ENCODE peak calls at places on chromosome X, in eight cellular contexts. One of them, this sample, is unnamed.

GRCh38 chrX:70755850-70756249 is 152.7 kb downstream of the TEX11 start:
- DNase-seq in activated effector memory CD4-positive, alpha-beta T cell treated with Interleukin-2 at 50 U/mL for 16 hours: peak
- DNase-seq in RWPE1: no peak
- DNase-seq in amygdala: no peak
- DNase-seq in T-helper 2 cell: peak
- DNase-seq in stimulated activated CD4-positive, alpha-beta T cell treated with anti-CD3 and anti-CD28 coated beads, Interleukin-4, amount 100 ng/mL, for 48 hours: peak
- DNase-seq in memory B cell: no peak
- DNase-seq in iris pigment epithelial cell: no peak
- DNase-seq in this sample: peak

GRCh38 chrX:95841863-95842262 is 842.8 kb upstream of the DIAPH2 start:
- DNase-seq in iris pigment epithelial cell: no peak
- DNase-seq in activated effector memory CD4-positive, alpha-beta T cell treated with Interleukin-2 at 50 U/mL for 16 hours: no peak
- DNase-seq in T-helper 2 cell: no peak
- DNase-seq in stimulated activated CD4-positive, alpha-beta T cell treated with anti-CD3 and anti-CD28 coated beads, Interleukin-4, amount 100 ng/mL, for 48 hours: no peak
- DNase-seq in RWPE1: no peak
- DNase-seq in memory B cell: no peak
- DNase-seq in amygdala: no peak
- DNase-seq in this sample: no peak

GRCh38 chrX:121389976-121390709 is 342.7 kb downstream of the GLUD2 start:
- DNase-seq in memory B cell: no peak
- DNase-seq in iris pigment epithelial cell: no peak
- DNase-seq in T-helper 2 cell: no peak
- DNase-seq in RWPE1: peak
- DNase-seq in amygdala: no peak
- DNase-seq in activated effector memory CD4-positive, alpha-beta T cell treated with Interleukin-2 at 50 U/mL for 16 hours: no peak
- DNase-seq in stimulated activated CD4-positive, alpha-beta T cell treated with anti-CD3 and anti-CD28 coated beads, Interleukin-4, amount 100 ng/mL, for 48 hours: no peak
- DNase-seq in this sample: peak

GRCh38 chrX:46704767-46705386 is 54.0 kb downstream of the SLC9A7 start:
- DNase-seq in RWPE1: no peak
- DNase-seq in amygdala: no peak
- DNase-seq in memory B cell: no peak
- DNase-seq in activated effector memory CD4-positive, alpha-beta T cell treated with Interleukin-2 at 50 U/mL for 16 hours: no peak
- DNase-seq in stimulated activated CD4-positive, alpha-beta T cell treated with anti-CD3 and anti-CD28 coated beads, Interleukin-4, amount 100 ng/mL, for 48 hours: no peak
- DNase-seq in T-helper 2 cell: no peak
- DNase-seq in iris pigment epithelial cell: peak
- DNase-seq in this sample: peak

GRCh38 chrX:16528620-16529019 is 121.3 kb upstream of the S100G start:
- DNase-seq in memory B cell: no peak
- DNase-seq in amygdala: no peak
- DNase-seq in iris pigment epithelial cell: no peak
- DNase-seq in activated effector memory CD4-positive, alpha-beta T cell treated with Interleukin-2 at 50 U/mL for 16 hours: peak
- DNase-seq in T-helper 2 cell: peak
- DNase-seq in stimulated activated CD4-positive, alpha-beta T cell treated with anti-CD3 and anti-CD28 coated beads, Interleukin-4, amount 100 ng/mL, for 48 hours: peak
- DNase-seq in RWPE1: no peak
- DNase-seq in this sample: no peak

GRCh38 chrX:19107035-19107434 is 15.2 kb downstream of the ADGRG2 start:
- DNase-seq in iris pigment epithelial cell: no peak
- DNase-seq in RWPE1: no peak
- DNase-seq in T-helper 2 cell: no peak
- DNase-seq in stimulated activated CD4-positive, alpha-beta T cell treated with anti-CD3 and anti-CD28 coated beads, Interleukin-4, amount 100 ng/mL, for 48 hours: no peak
- DNase-seq in activated effector memory CD4-positive, alpha-beta T cell treated with Interleukin-2 at 50 U/mL for 16 hours: no peak
- DNase-seq in memory B cell: no peak
- DNase-seq in amygdala: no peak
- DNase-seq in this sample: no peak

GRCh38 chrX:41561045-41561444 is 113.9 kb downstream of the NYX start:
- DNase-seq in memory B cell: no peak
- DNase-seq in iris pigment epithelial cell: peak
- DNase-seq in amygdala: no peak
- DNase-seq in activated effector memory CD4-positive, alpha-beta T cell treated with Interleukin-2 at 50 U/mL for 16 hours: peak
- DNase-seq in RWPE1: peak
- DNase-seq in T-helper 2 cell: peak
- DNase-seq in stimulated activated CD4-positive, alpha-beta T cell treated with anti-CD3 and anti-CD28 coated beads, Interleukin-4, amount 100 ng/mL, for 48 hours: peak
- DNase-seq in this sample: peak

GRCh38 chrX:40539214-40540142 is 41.3 kb upstream of the ATP6AP2 start:
- DNase-seq in T-helper 2 cell: peak
- DNase-seq in activated effector memory CD4-positive, alpha-beta T cell treated with Interleukin-2 at 50 U/mL for 16 hours: peak
- DNase-seq in amygdala: no peak
- DNase-seq in RWPE1: no peak
- DNase-seq in memory B cell: peak
- DNase-seq in stimulated activated CD4-positive, alpha-beta T cell treated with anti-CD3 and anti-CD28 coated beads, Interleukin-4, amount 100 ng/mL, for 48 hours: peak
- DNase-seq in iris pigment epithelial cell: peak
- DNase-seq in this sample: peak

GRCh38 chrX:71198066-71198465 is 25.0 kb upstream of the GJB1 start:
- DNase-seq in T-helper 2 cell: no peak
- DNase-seq in memory B cell: peak
- DNase-seq in iris pigment epithelial cell: no peak
- DNase-seq in RWPE1: no peak
- DNase-seq in stimulated activated CD4-positive, alpha-beta T cell treated with anti-CD3 and anti-CD28 coated beads, Interleukin-4, amount 100 ng/mL, for 48 hours: no peak
- DNase-seq in activated effector memory CD4-positive, alpha-beta T cell treated with Interleukin-2 at 50 U/mL for 16 hours: no peak
- DNase-seq in amygdala: no peak
- DNase-seq in this sample: no peak

GRCh38 chrX:43718956-43719355 is 62.9 kb downstream of the MAOA start:
- DNase-seq in RWPE1: no peak
- DNase-seq in activated effector memory CD4-positive, alpha-beta T cell treated with Interleukin-2 at 50 U/mL for 16 hours: no peak
- DNase-seq in T-helper 2 cell: no peak
- DNase-seq in memory B cell: no peak
- DNase-seq in stimulated activated CD4-positive, alpha-beta T cell treated with anti-CD3 and anti-CD28 coated beads, Interleukin-4, amount 100 ng/mL, for 48 hours: no peak
- DNase-seq in iris pigment epithelial cell: no peak
- DNase-seq in amygdala: no peak
- DNase-seq in this sample: no peak

GRCh38 chrX:45344597-45344996 is 143.9 kb upstream of the DIPK2B start:
- DNase-seq in activated effector memory CD4-positive, alpha-beta T cell treated with Interleukin-2 at 50 U/mL for 16 hours: no peak
- DNase-seq in stimulated activated CD4-positive, alpha-beta T cell treated with anti-CD3 and anti-CD28 coated beads, Interleukin-4, amount 100 ng/mL, for 48 hours: no peak
- DNase-seq in T-helper 2 cell: no peak
- DNase-seq in RWPE1: no peak
- DNase-seq in amygdala: no peak
- DNase-seq in memory B cell: no peak
- DNase-seq in iris pigment epithelial cell: peak
- DNase-seq in this sample: peak

GRCh38 chrX:17078031-17078730 is 131.7 kb downstream of the REPS2 start:
- DNase-seq in iris pigment epithelial cell: peak
- DNase-seq in RWPE1: no peak
- DNase-seq in T-helper 2 cell: no peak
- DNase-seq in activated effector memory CD4-positive, alpha-beta T cell treated with Interleukin-2 at 50 U/mL for 16 hours: no peak
- DNase-seq in memory B cell: no peak
- DNase-seq in stimulated activated CD4-positive, alpha-beta T cell treated with anti-CD3 and anti-CD28 coated beads, Interleukin-4, amount 100 ng/mL, for 48 hours: no peak
- DNase-seq in amygdala: no peak
- DNase-seq in this sample: peak

GRCh38 chrX:136660896-136661295 is 12.9 kb downstream of the CD40LG start:
- DNase-seq in stimulated activated CD4-positive, alpha-beta T cell treated with anti-CD3 and anti-CD28 coated beads, Interleukin-4, amount 100 ng/mL, for 48 hours: no peak
- DNase-seq in iris pigment epithelial cell: no peak
- DNase-seq in T-helper 2 cell: no peak
- DNase-seq in RWPE1: no peak
- DNase-seq in memory B cell: no peak
- DNase-seq in activated effector memory CD4-positive, alpha-beta T cell treated with Interleukin-2 at 50 U/mL for 16 hours: no peak
- DNase-seq in amygdala: no peak
- DNase-seq in this sample: no peak

GRCh38 chrX:153774576-153775292 is 6.1 kb upstream of the SRPK3 start:
- DNase-seq in RWPE1: no peak
- DNase-seq in iris pigment epithelial cell: no peak
- DNase-seq in activated effector memory CD4-positive, alpha-beta T cell treated with Interleukin-2 at 50 U/mL for 16 hours: no peak
- DNase-seq in T-helper 2 cell: no peak
- DNase-seq in stimulated activated CD4-positive, alpha-beta T cell treated with anti-CD3 and anti-CD28 coated beads, Interleukin-4, amount 100 ng/mL, for 48 hours: no peak
- DNase-seq in memory B cell: no peak
- DNase-seq in amygdala: no peak
- DNase-seq in this sample: no peak

GRCh38 chrX:15853586-15854079 is 980 bp downstream of the AP1S2 start:
- DNase-seq in RWPE1: no peak
- DNase-seq in iris pigment epithelial cell: peak
- DNase-seq in activated effector memory CD4-positive, alpha-beta T cell treated with Interleukin-2 at 50 U/mL for 16 hours: no peak
- DNase-seq in amygdala: no peak
- DNase-seq in stimulated activated CD4-positive, alpha-beta T cell treated with anti-CD3 and anti-CD28 coated beads, Interleukin-4, amount 100 ng/mL, for 48 hours: no peak
- DNase-seq in memory B cell: no peak
- DNase-seq in T-helper 2 cell: no peak
- DNase-seq in this sample: peak

GRCh38 chrX:69128573-69128972 is 36.7 kb downstream of the PJA1 start:
- DNase-seq in activated effector memory CD4-positive, alpha-beta T cell treated with Interleukin-2 at 50 U/mL for 16 hours: no peak
- DNase-seq in amygdala: no peak
- DNase-seq in stimulated activated CD4-positive, alpha-beta T cell treated with anti-CD3 and anti-CD28 coated beads, Interleukin-4, amount 100 ng/mL, for 48 hours: no peak
- DNase-seq in RWPE1: no peak
- DNase-seq in T-helper 2 cell: no peak
- DNase-seq in iris pigment epithelial cell: no peak
- DNase-seq in memory B cell: no peak
- DNase-seq in this sample: no peak

GRCh38 chrX:40415675-40416074 is 165.1 kb upstream of the ATP6AP2 start:
- DNase-seq in stimulated activated CD4-positive, alpha-beta T cell treated with anti-CD3 and anti-CD28 coated beads, Interleukin-4, amount 100 ng/mL, for 48 hours: no peak
- DNase-seq in iris pigment epithelial cell: no peak
- DNase-seq in memory B cell: no peak
- DNase-seq in T-helper 2 cell: no peak
- DNase-seq in RWPE1: no peak
- DNase-seq in amygdala: no peak
- DNase-seq in activated effector memory CD4-positive, alpha-beta T cell treated with Interleukin-2 at 50 U/mL for 16 hours: no peak
- DNase-seq in this sample: peak

GRCh38 chrX:108297290-108297689 is 140.9 kb downstream of the COL4A6 start:
- DNase-seq in T-helper 2 cell: no peak
- DNase-seq in memory B cell: no peak
- DNase-seq in stimulated activated CD4-positive, alpha-beta T cell treated with anti-CD3 and anti-CD28 coated beads, Interleukin-4, amount 100 ng/mL, for 48 hours: no peak
- DNase-seq in activated effector memory CD4-positive, alpha-beta T cell treated with Interleukin-2 at 50 U/mL for 16 hours: no peak
- DNase-seq in iris pigment epithelial cell: no peak
- DNase-seq in amygdala: no peak
- DNase-seq in RWPE1: no peak
- DNase-seq in this sample: no peak

GRCh38 chrX:70012756-70013155 is 37.0 kb downstream of the AWAT2 start:
- DNase-seq in activated effector memory CD4-positive, alpha-beta T cell treated with Interleukin-2 at 50 U/mL for 16 hours: no peak
- DNase-seq in T-helper 2 cell: no peak
- DNase-seq in memory B cell: no peak
- DNase-seq in RWPE1: no peak
- DNase-seq in iris pigment epithelial cell: no peak
- DNase-seq in stimulated activated CD4-positive, alpha-beta T cell treated with anti-CD3 and anti-CD28 coated beads, Interleukin-4, amount 100 ng/mL, for 48 hours: no peak
- DNase-seq in amygdala: no peak
- DNase-seq in this sample: no peak

GRCh38 chrX:23901805-23902204 is 5.9 kb downstream of the APOO start:
- DNase-seq in memory B cell: peak
- DNase-seq in activated effector memory CD4-positive, alpha-beta T cell treated with Interleukin-2 at 50 U/mL for 16 hours: no peak
- DNase-seq in RWPE1: peak
- DNase-seq in T-helper 2 cell: peak
- DNase-seq in amygdala: peak
- DNase-seq in iris pigment epithelial cell: peak
- DNase-seq in stimulated activated CD4-positive, alpha-beta T cell treated with anti-CD3 and anti-CD28 coated beads, Interleukin-4, amount 100 ng/mL, for 48 hours: no peak
- DNase-seq in this sample: peak